ENCODE peak calls at places on chromosomes 5 and 9, in ten cellular contexts. Q is NCI-H2081; B is sigmoid colon; Y is activated T-cell treated with anti-CD3 and anti-CD28 coated beads for 24 hours; P is CD8-positive, alpha-beta T cell; U is stimulated activated naive CD4-positive, alpha-beta T cell treated with Interleukin-2 at 50 U/mL for 16 hours; M is nephron progenitor cell; H is NCI-H446 treated with DMSO at 0.1 percent for 48 hours; K is stimulated activated CD4-positive, alpha-beta T cell treated with anti-CD3 and anti-CD28 coated beads, Interleukin-12 subunit alpha, Interleukin-12 subunit beta, amount 100 ng/mL, for 4 hours; S is mesothelial cell of epicardium. F is an unnamed sample.

GRCh38 chr5:22850981-22851380 is 2.2 kb downstream of the CDH12 start:
- DNase-seq in Q (no peak), B (no peak), Y (no peak), P (no peak), U (no peak), M (no peak), H (no peak), K (no peak), S (no peak), F (no peak)

GRCh38 chr9:107488400-107489143 is 997 bp downstream of the KLF4 start:
- DNase-seq in Q (peak; percentile 26), B (peak; percentile 94), Y (no peak), P (no peak), U (no peak), M (peak; percentile 59), H (no peak), K (no peak), S (peak; percentile 27), F (no peak)

GRCh38 chr9:35882265-35882848 is 12.2 kb upstream of the OR13J1 start:
- DNase-seq in Q (peak; percentile 86), B (peak; percentile 92), Y (peak; percentile 67), P (peak; percentile 88), U (peak; percentile 68), M (peak; percentile 90), H (peak; percentile 20), K (peak; percentile 83), S (peak; percentile 79), F (peak; percentile 54)

GRCh38 chr9:113563856-113564514 is 100.5 kb downstream of the RGS3 start:
- DNase-seq in Q (no peak), B (peak; percentile 48), Y (no peak), P (no peak), U (no peak), M (no peak), H (no peak), K (no peak), S (no peak), F (no peak)

GRCh38 chr5:11596185-11596584 is 308.1 kb downstream of the CTNND2 start:
- DNase-seq in Q (no peak), B (no peak), Y (no peak), P (no peak), U (no peak), M (no peak), H (peak; percentile 88), K (no peak), S (no peak), F (no peak)

GRCh38 chr5:751496-751895 is 33.0 kb downstream of the ZDHHC11B start:
- DNase-seq in Q (no peak), B (no peak), Y (no peak), P (no peak), U (no peak), M (no peak), H (no peak), K (no peak), S (no peak), F (no peak)

GRCh38 chr5:136200761-136201160 is 7.8 kb upstream of the SMIM32 start:
- DNase-seq in Q (no peak), B (no peak), Y (no peak), P (peak; percentile 44), U (no peak), M (no peak), H (no peak), K (no peak), S (no peak), F (no peak)

GRCh38 chr9:90180374-90180773 is 462.2 kb downstream of the DIRAS2 start:
- DNase-seq in Q (no peak), B (no peak), Y (no peak), P (no peak), U (no peak), M (no peak), H (no peak), K (no peak), S (no peak), F (no peak)

GRCh38 chr5:129019401-129019908 is 54.2 kb downstream of the SLC27A6 start:
- DNase-seq in Q (no peak), B (no peak), Y (no peak), P (no peak), U (no peak), M (no peak), H (no peak), K (no peak), S (no peak), F (no peak)

GRCh38 chr9:136849960-136850865 is 1.0 kb downstream of the PHPT1 start:
- DNase-seq in Q (no peak), B (no peak), Y (no peak), P (no peak), U (no peak), M (no peak), H (no peak), K (no peak), S (no peak), F (no peak)

GRCh38 chr5:179439181-179439990 is 94.1 kb upstream of the ADAMTS2 start:
- DNase-seq in Q (no peak), B (no peak), Y (no peak), P (no peak), U (no peak), M (no peak), H (peak; percentile 74), K (no peak), S (no peak), F (no peak)

GRCh38 chr5:162334944-162335343 is 267.4 kb downstream of the GABRG2 start:
- DNase-seq in Q (no peak), B (no peak), Y (no peak), P (no peak), U (no peak), M (no peak), H (no peak), K (no peak), S (no peak), F (no peak)

GRCh38 chr5:134551891-134552290 is 26.4 kb downstream of the JADE2 start:
- DNase-seq in Q (no peak), B (no peak), Y (no peak), P (no peak), U (no peak), M (no peak), H (no peak), K (no peak), S (no peak), F (no peak)

GRCh38 chr5:67413749-67414148 is 217.2 kb upstream of the CD180 start:
- DNase-seq in Q (no peak), B (no peak), Y (no peak), P (no peak), U (no peak), M (no peak), H (no peak), K (no peak), S (no peak), F (no peak)

GRCh38 chr9:124735121-124735520 is 36.0 kb downstream of the NR6A1 start:
- DNase-seq in Q (no peak), B (no peak), Y (no peak), P (no peak), U (no peak), M (no peak), H (no peak), K (no peak), S (no peak), F (no peak)

GRCh38 chr9:5767968-5768932 is 64.7 kb downstream of the ERMP1 start:
- DNase-seq in Q (no peak), B (no peak), Y (peak; percentile 11), P (no peak), U (no peak), M (no peak), H (no peak), K (no peak), S (no peak), F (no peak)

GRCh38 chr5:59559847-59560246 is 333.7 kb downstream of the PDE4D start:
- DNase-seq in Q (no peak), B (no peak), Y (no peak), P (no peak), U (no peak), M (no peak), H (no peak), K (no peak), S (no peak), F (no peak)

GRCh38 chr5:96067902-96068614 is 106.4 kb upstream of the ELL2 start:
- DNase-seq in Q (no peak), B (no peak), Y (no peak), P (no peak), U (no peak), M (no peak), H (no peak), K (no peak), S (no peak), F (no peak)

GRCh38 chr9:136091582-136092352 is 3.3 kb downstream of the NACC2 start:
- DNase-seq in Q (no peak), B (no peak), Y (no peak), P (no peak), U (no peak), M (no peak), H (no peak), K (no peak), S (no peak), F (no peak)

GRCh38 chr9:131148966-131149677 is 23.7 kb downstream of the NUP214 start:
- DNase-seq in Q (no peak), B (no peak), Y (no peak), P (no peak), U (no peak), M (no peak), H (no peak), K (no peak), S (no peak), F (no peak)

GRCh38 chr5:61304611-61305369 is 27.3 kb upstream of the ZSWIM6 start:
- DNase-seq in Q (no peak), B (no peak), Y (no peak), P (no peak), U (no peak), M (no peak), H (no peak), K (no peak), S (no peak), F (no peak)

GRCh38 chr5:146962801-146963355 is 84.3 kb upstream of the PPP2R2B start:
- DNase-seq in Q (no peak), B (no peak), Y (no peak), P (no peak), U (no peak), M (no peak), H (no peak), K (no peak), S (no peak), F (no peak)

GRCh38 chr5:103907001-103907400 is 344.4 kb upstream of the NUDT12 start:
- DNase-seq in Q (no peak), B (no peak), Y (no peak), P (no peak), U (no peak), M (no peak), H (no peak), K (no peak), S (no peak), F (no peak)

GRCh38 chr5:139038618-139039305 is 159.4 kb downstream of the SIL1 start:
- DNase-seq in Q (no peak), B (no peak), Y (no peak), P (no peak), U (no peak), M (no peak), H (no peak), K (no peak), S (no peak), F (no peak)

GRCh38 chr9:133238272-133238850 is 29.3 kb upstream of the OBP2B start:
- DNase-seq in Q (peak; percentile 41), B (peak; percentile 89), Y (peak; percentile 19), P (peak; percentile 49), U (no peak), M (peak; percentile 97), H (no peak), K (peak; percentile 38), S (peak; percentile 65), F (no peak)

GRCh38 chr9:98255064-98255577 is 328 bp downstream of the TBC1D2 start:
- DNase-seq in Q (no peak), B (peak; percentile 67), Y (no peak), P (no peak), U (no peak), M (no peak), H (no peak), K (no peak), S (no peak), F (no peak)